ENCODE peak calls at places on chromosomes 1 and 21, in seven cellular contexts. U is progenitor cell of endocrine pancreas, Q is cardiac fibroblast, B is mammary epithelial cell, L is upper lobe of right lung, M is GM20000, D is MCF 10A. J is an unnamed sample.

GRCh38 chr1:197924516-197925123 is 7.4 kb downstream of the LHX9 start:
- DNase-seq in B (no peak), U (no peak), Q (peak; percentile 74), D (peak; percentile 84), L (no peak), M (peak; percentile 46), J (no peak)

GRCh38 chr1:111666828-111667227 is 47.2 kb downstream of the RAP1A start:
- DNase-seq in D (no peak), B (no peak), M (no peak), U (no peak), L (no peak), Q (peak; percentile 22), J (no peak)

GRCh38 chr1:78165816-78166215 is 120.0 kb downstream of the GIPC2 start:
- DNase-seq in M (no peak), D (no peak), U (no peak), Q (no peak), B (no peak), L (no peak), J (no peak)

GRCh38 chr1:29055160-29055559 is 68.5 kb downstream of the TMEM200B start:
- DNase-seq in B (no peak), D (no peak), M (no peak), Q (peak; percentile 4), U (no peak), L (no peak), J (no peak)

GRCh38 chr1:93411000-93411399 is 36.9 kb upstream of the FNBP1L start:
- DNase-seq in D (no peak), U (no peak), M (no peak), B (no peak), L (no peak), Q (no peak), J (no peak)

GRCh38 chr21:42047821-42048613 is 23.1 kb upstream of the UMODL1 start:
- DNase-seq in B (peak; percentile 36), U (no peak), Q (peak; percentile 74), M (no peak), D (no peak), L (no peak), J (no peak)

GRCh38 chr1:30905898-30906620 is 2.5 kb downstream of the SDC3 start:
- DNase-seq in U (no peak), Q (no peak), L (no peak), D (no peak), B (no peak), M (no peak), J (peak; percentile 72)

GRCh38 chr1:119631433-119632102 is 16.5 kb downstream of the ZNF697 start:
- DNase-seq in L (peak; percentile 90), U (no peak), M (peak; percentile 61), D (peak; percentile 83), B (peak; percentile 64), Q (peak; percentile 96), J (no peak)

GRCh38 chr1:147892731-147893214 is 9.8 kb upstream of the GJA8 start:
- DNase-seq in L (no peak), M (peak; percentile 61), B (peak; percentile 40), Q (peak; percentile 77), U (no peak), D (peak; percentile 77), J (no peak)

GRCh38 chr1:42368096-42368795 is 12.3 kb upstream of the RIMKLA start:
- DNase-seq in L (no peak), U (no peak), M (no peak), Q (no peak), D (no peak), B (no peak), J (no peak)

GRCh38 chr21:26236281-26236680 is 65.7 kb upstream of the APP start:
- DNase-seq in L (no peak), B (peak; percentile 4), D (no peak), Q (no peak), M (no peak), U (no peak), J (no peak)

GRCh38 chr1:65812065-65812464 is 19.4 kb downstream of the PDE4B start:
- DNase-seq in B (peak; percentile 74), Q (peak; percentile 79), M (peak; percentile 78), U (no peak), D (peak; percentile 83), L (no peak), J (no peak)

GRCh38 chr1:170885551-170885950 is 49.8 kb upstream of the MROH9 start:
- DNase-seq in Q (no peak), M (no peak), B (no peak), D (no peak), L (no peak), U (no peak), J (no peak)

GRCh38 chr1:151790940-151791651 is 796 bp upstream of the TDRKH start:
- DNase-seq in D (no peak), U (peak; percentile 18), L (no peak), Q (no peak), B (peak; percentile 4), M (no peak), J (no peak)

GRCh38 chr1:78231894-78232293 is 186.1 kb downstream of the GIPC2 start:
- DNase-seq in Q (no peak), M (no peak), B (no peak), U (no peak), D (no peak), L (no peak), J (no peak)

DNA sequence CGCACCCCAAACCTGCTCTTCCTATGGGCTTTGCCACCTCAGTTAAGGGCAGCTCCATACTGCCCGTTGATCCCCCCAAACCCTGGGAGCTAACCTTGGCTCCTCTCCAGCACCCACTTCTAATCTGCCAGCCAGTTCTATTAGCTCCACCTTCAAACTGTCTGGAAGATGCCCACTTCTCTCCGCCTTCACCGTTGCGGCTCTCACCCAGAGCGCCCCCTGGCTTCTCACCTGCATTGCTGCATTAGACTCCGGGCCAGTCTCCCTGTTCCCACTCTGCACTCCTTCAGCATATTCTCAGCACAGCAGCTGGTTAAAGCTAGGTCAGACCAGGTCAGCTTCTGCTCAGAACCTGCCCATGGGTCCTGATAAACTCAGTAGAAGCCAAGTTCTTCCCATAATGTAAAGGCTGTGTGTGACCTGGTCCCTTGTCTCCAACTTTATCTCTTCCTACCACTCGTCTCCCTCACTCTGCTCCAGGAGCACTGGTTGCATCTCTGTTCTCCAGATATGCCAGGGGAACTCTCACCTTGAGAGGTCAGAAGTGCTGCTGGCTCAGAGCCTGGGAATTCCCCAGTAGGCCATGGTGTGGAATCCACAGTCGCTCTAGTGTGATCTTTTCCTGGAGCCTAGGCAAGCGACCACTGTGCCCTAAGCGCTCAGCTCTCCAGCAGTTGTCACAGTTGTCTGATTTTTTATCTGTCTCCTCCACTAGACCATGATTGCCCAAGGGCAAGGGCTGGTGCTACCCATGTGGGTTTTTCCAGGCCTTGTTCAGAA is 150.3 kb downstream of the HMGB4 start:
- DNase-seq in U (peak; percentile 36), L (peak; percentile 70), M (peak; percentile 32), D (peak; percentile 5), B (no peak), Q (peak; percentile 5), J (no peak)
- TF ChIP-seq CTCF in U (peak; percentile 73), L (peak; percentile 54), M (peak; percentile 65), D (no peak), B (no peak), Q (no peak), J (peak; percentile 19)

GRCh38 chr1:204507317-204508105 is 8.7 kb upstream of the MDM4 start:
- DNase-seq in U (no peak), Q (peak; percentile 63), L (no peak), B (peak; percentile 47), M (no peak), D (peak; percentile 78), J (no peak)
- TF ChIP-seq CTCF in U (no peak), Q (no peak), L (no peak), B (no peak), M (no peak), D (no peak), J (no peak)

DNA sequence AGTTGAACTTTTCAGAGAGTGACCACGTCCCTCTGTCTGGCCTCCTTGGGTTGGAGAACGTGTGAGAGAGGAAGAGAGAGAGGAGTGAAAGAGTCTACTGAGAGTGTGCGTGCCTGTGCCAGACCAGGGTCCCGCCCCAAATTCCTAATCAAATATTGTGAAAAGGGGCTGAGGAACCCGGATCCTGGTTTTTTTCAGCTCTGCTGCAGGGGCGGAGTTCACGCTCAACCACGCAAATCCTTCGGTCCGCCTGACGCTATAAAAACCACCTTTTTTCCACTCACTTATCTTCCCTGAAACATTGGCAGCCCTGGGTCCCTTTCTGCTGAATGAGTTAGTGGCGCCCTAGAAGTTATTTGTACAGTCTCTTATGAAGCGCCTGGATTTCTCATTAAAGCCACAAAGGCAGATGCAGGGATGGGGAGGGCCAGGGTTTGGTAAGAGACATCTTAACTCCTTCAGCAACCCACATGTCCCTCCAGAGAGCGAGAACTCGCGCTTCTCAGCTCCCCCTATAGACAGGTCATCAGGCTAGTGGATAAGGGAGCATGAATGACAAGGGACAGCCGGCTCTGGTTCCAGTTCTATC is at the start of gene FMOD:
- DNase-seq in D (peak; percentile 23), L (no peak), U (no peak), M (peak; percentile 41), Q (peak; percentile 90), B (no peak), J (no peak)
- TF ChIP-seq CTCF in D (peak; percentile 19), L (no peak), U (no peak), M (no peak), Q (peak; percentile 16), B (no peak), J (no peak)

GRCh38 chr1:34591751-34592629 is 162.9 kb upstream of the GJB5 start:
- DNase-seq in B (no peak), L (no peak), D (peak; percentile 38), U (no peak), M (no peak), Q (no peak), J (no peak)
- TF ChIP-seq CTCF in B (no peak), L (no peak), D (peak; percentile 31), U (peak; percentile 11), M (peak; percentile 16), Q (no peak), J (no peak)